ENCODE peak calls at places on chromosomes 11 and 22, in nine cellular contexts. L, U, Q, B, S, N, R, F and A are unnamed samples.

GRCh38 chr22:50085211-50085999 is at the start of gene MLC1:
- DNase-seq in L (no peak), U (no peak), Q (no peak), B (no peak), S (no peak), N (no peak), R (peak), F (no peak), A (no peak)

GRCh38 chr11:6755303-6755952 is 16.3 kb downstream of the OR2AG2 start:
- DNase-seq in L (peak), U (no peak), Q (peak), B (no peak), S (no peak), N (no peak), R (peak), F (no peak), A (peak)

GRCh38 chr11:130022799-130023198 is 20.2 kb upstream of the PRDM10 start:
- DNase-seq in L (no peak), U (no peak), Q (no peak), B (no peak), S (no peak), N (no peak), R (no peak), F (no peak), A (no peak)

GRCh38 chr22:29011200-29011867 is 50.3 kb downstream of the C22orf31 start:
- DNase-seq in L (peak), U (peak), Q (no peak), B (no peak), S (no peak), N (peak), R (no peak), F (no peak), A (no peak)

GRCh38 chr22:37063436-37064420 is 12.2 kb downstream of the KCTD17 start:
- DNase-seq in L (no peak), U (no peak), Q (no peak), B (no peak), S (no peak), N (no peak), R (no peak), F (no peak), A (peak)

GRCh38 chr22:44567846-44568493 is 69.9 kb upstream of the RTL6 start:
- DNase-seq in L (peak), U (peak), Q (peak), B (no peak), S (peak), N (no peak), R (peak), F (no peak), A (peak)

GRCh38 chr11:17744151-17744940 is 9.8 kb downstream of the KCNC1 start:
- DNase-seq in L (no peak), U (peak), Q (peak), B (no peak), S (no peak), N (no peak), R (no peak), F (no peak), A (no peak)

GRCh38 chr11:1195690-1196515 is 27.0 kb upstream of the MUC5B start:
- DNase-seq in L (no peak), U (peak), Q (no peak), B (no peak), S (no peak), N (peak), R (no peak), F (no peak), A (no peak)

GRCh38 chr11:68965901-68966868 is 14.6 kb downstream of the MRGPRD start:
- DNase-seq in L (no peak), U (peak), Q (no peak), B (no peak), S (no peak), N (no peak), R (no peak), F (no peak), A (no peak)

GRCh38 chr22:28283025-28283654 is 364.1 kb upstream of the PITPNB start:
- DNase-seq in L (peak), U (no peak), Q (peak), B (no peak), S (no peak), N (no peak), R (peak), F (no peak), A (no peak)

GRCh38 chr22:28181332-28181731 is 262.3 kb upstream of the PITPNB start:
- DNase-seq in L (peak), U (no peak), Q (no peak), B (no peak), S (no peak), N (no peak), R (peak), F (no peak), A (no peak)

GRCh38 chr11:68710445-68710844 is 26.1 kb downstream of the GAL start:
- DNase-seq in L (no peak), U (no peak), Q (no peak), B (no peak), S (no peak), N (no peak), R (no peak), F (no peak), A (no peak)

GRCh38 chr11:43359432-43359818 is 705 bp downstream of the TTC17 start:
- DNase-seq in L (peak), U (no peak), Q (peak), B (no peak), S (no peak), N (no peak), R (peak), F (no peak), A (no peak)

GRCh38 chr22:19422440-19423301 is 8.9 kb downstream of the HIRA start:
- DNase-seq in L (no peak), U (no peak), Q (peak), B (no peak), S (no peak), N (no peak), R (no peak), F (no peak), A (no peak)

GRCh38 chr11:70307176-70307575 is 36.7 kb downstream of the PPFIA1 start:
- DNase-seq in L (peak), U (no peak), Q (no peak), B (no peak), S (no peak), N (no peak), R (peak), F (no peak), A (no peak)

GRCh38 chr11:124745835-124746620 is 6.0 kb downstream of the VSIG2 start:
- DNase-seq in L (no peak), U (no peak), Q (no peak), B (no peak), S (no peak), N (no peak), R (no peak), F (no peak), A (no peak)

GRCh38 chr11:119689318-119689717 is 39.7 kb downstream of the NECTIN1 start:
- DNase-seq in L (no peak), U (no peak), Q (no peak), B (no peak), S (no peak), N (no peak), R (no peak), F (no peak), A (no peak)

GRCh38 chr11:119691701-119692546 is 37.1 kb downstream of the NECTIN1 start:
- DNase-seq in L (no peak), U (no peak), Q (no peak), B (no peak), S (no peak), N (no peak), R (no peak), F (no peak), A (no peak)

GRCh38 chr11:119693253-119693815 is 35.7 kb downstream of the NECTIN1 start:
- DNase-seq in L (no peak), U (no peak), Q (no peak), B (no peak), S (no peak), N (no peak), R (no peak), F (no peak), A (no peak)

GRCh38 chr11:119692547-119692834 is 36.5 kb downstream of the NECTIN1 start:
- DNase-seq in L (no peak), U (no peak), Q (no peak), B (no peak), S (no peak), N (no peak), R (no peak), F (no peak), A (no peak)

DNA sequence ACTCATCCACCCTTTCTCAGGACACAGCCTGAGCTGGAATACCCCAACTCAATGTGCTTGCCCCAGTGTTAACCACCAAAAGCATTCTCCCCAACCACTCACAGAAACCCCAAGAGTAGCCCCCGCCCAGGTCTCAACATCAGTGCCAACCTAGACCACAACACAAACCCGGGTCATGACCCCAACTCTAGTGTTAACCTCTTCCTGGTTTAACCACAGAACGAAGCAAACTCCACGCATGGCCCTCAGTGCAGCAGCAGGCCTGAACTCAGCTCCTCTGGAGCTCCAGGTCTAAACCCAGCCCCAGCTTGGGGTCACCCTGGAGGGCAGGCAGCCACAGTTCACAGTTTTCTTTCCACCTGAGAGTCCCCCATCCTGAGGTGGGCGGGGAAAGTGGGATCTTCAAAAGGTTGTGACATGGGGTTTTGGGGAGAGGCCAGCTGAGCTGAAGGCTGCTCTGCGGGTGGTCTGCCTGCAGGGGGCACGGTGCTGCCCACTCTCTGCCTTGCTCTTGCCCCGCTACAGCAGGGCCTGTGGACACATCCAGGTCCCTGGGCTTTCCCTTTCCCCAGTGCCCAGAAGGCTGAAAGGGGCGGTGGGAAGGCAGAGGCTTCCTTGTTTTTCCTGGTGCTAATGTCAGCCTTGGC is 37.9 kb downstream of the NECTIN1 start:
- DNase-seq in L (no peak), U (no peak), Q (no peak), B (no peak), S (no peak), N (no peak), R (no peak), F (no peak), A (no peak)
- TF ChIP-seq CTCF in L (peak), U (no peak), Q (peak), B (no peak), S (no peak), N (no peak), R (no peak), F (no peak), A (no peak)

DNA sequence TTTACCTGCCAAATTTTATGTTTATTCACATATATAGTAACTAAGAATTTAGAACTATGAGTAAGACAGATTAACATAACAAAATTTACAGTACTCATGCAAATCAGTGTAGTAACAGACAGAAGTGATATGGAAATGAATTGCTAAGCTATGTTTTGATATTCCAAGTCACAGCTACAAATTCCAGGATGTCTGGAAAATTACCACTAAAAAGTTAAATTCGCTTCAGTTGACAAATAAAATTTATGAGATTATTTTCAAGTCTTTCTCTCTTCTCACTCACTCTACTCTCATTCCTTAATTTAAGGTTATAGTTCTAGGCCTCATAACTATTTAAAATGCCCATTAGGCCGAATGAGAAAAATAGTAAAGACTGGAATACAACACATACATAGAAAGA is 18.1 kb downstream of the XKR3 start:
- DNase-seq in L (no peak), U (no peak), Q (no peak), B (no peak), S (no peak), N (no peak), R (no peak), F (no peak), A (no peak)
- TF ChIP-seq CTCF in L (no peak), U (no peak), Q (no peak), B (no peak), S (no peak), N (no peak), R (no peak), F (no peak), A (no peak)

GRCh38 chr22:33126881-33127280 is 68.7 kb upstream of the SYN3 start:
- DNase-seq in L (no peak), U (no peak), Q (no peak), B (no peak), S (no peak), N (no peak), R (no peak), F (no peak), A (no peak)
- TF ChIP-seq CTCF in L (no peak), U (no peak), Q (no peak), B (peak), S (no peak), N (peak), R (no peak), F (peak), A (no peak)

DNA sequence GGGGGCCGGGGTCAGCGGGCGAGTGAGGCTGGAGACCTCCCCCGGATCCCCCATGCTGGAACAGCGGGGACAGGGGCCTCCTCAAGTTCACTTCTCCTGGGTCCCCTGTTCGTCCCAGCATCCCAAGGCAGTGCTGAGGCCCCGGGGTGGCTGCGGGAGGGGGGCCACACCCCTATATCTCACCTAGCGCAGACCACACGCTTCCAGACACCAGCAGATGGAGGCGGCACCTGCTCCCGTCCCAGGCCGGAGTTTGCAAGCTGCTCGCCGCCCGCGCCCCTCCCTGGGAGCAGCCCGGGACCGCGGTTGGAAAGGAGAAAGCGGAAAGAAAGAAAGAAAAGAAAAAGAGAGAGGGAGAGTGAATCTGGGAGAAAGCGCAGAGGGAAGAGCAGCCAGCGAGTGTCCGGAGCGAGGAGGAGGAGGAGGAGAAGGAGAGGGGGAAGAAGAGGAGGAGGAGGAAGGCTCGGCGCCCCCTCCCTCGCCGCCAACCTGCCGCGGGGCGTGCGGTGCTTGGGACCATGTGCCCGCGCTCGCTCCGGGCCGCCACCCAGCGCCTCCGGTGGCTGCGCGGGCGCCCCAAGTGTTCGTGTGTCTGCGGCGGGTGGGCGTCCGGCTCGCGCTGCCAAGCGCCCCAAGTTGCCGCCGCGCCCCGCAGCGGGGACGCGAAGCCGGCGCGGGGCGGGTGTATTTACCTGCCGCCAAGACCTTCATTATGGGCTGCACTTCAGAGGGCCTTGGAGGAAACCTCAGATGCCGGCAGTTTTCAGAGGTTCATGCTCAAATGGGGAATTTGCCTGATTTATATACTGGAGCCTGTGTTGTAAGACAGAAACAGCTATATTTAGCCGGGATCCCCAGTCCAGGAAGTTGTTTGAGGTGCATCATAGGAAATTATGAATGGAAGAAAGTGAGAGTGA is at the start of gene LIF:
- DNase-seq in L (peak), U (no peak), Q (peak), B (no peak), S (no peak), N (no peak), R (peak), F (no peak), A (peak)
- TF ChIP-seq CTCF in L (no peak), U (peak), Q (no peak), B (peak), S (peak), N (peak), R (no peak), F (no peak), A (no peak)

GRCh38 chr11:32297629-32298028 is 137.7 kb downstream of the WT1 start:
- DNase-seq in L (peak), U (no peak), Q (peak), B (no peak), S (no peak), N (no peak), R (peak), F (no peak), A (peak)
- TF ChIP-seq CTCF in L (no peak), U (peak), Q (peak), B (peak), S (peak), N (no peak), R (peak), F (peak), A (peak)

GRCh38 chr11:133821776-133822175 is 23.5 kb downstream of the SPATA19 start:
- DNase-seq in L (no peak), U (no peak), Q (no peak), B (no peak), S (no peak), N (peak), R (peak), F (no peak), A (peak)
- TF ChIP-seq CTCF in L (peak), U (peak), Q (peak), B (peak), S (no peak), N (peak), R (no peak), F (peak), A (peak)

GRCh38 chr11:115581871-115582639 is 77.8 kb upstream of the CADM1 start:
- DNase-seq in L (no peak), U (no peak), Q (peak), B (no peak), S (no peak), N (no peak), R (no peak), F (peak), A (no peak)
- TF ChIP-seq CTCF in L (no peak), U (no peak), Q (no peak), B (no peak), S (no peak), N (no peak), R (no peak), F (no peak), A (no peak)

GRCh38 chr11:75574698-75575265 is 12.7 kb downstream of the SERPINH1 start:
- DNase-seq in L (no peak), U (no peak), Q (no peak), B (no peak), S (no peak), N (no peak), R (no peak), F (no peak), A (no peak)
- TF ChIP-seq CTCF in L (peak), U (peak), Q (peak), B (peak), S (no peak), N (peak), R (peak), F (no peak), A (no peak)